ENCODE peak calls at places on chromosome 13, in seven cellular contexts. T is B cell, Z is lower leg skin, N is HFFc6, S is lung, A is left ventricle myocardium inferior, P is suprapubic skin. R is an unnamed sample.

GRCh38 chr13:48661112-48661511 is 7.4 kb downstream of the CYSLTR2 start:
- DNase-seq in T (no peak), Z (no peak), N (no peak), S (no peak), A (no peak), P (no peak), R (no peak)

GRCh38 chr13:99743079-99743478 is 228.5 kb downstream of the ZIC5 start:
- DNase-seq in T (no peak), Z (no peak), N (no peak), S (no peak), A (no peak), P (no peak), R (no peak)

GRCh38 chr13:26475176-26476110 is 82.0 kb upstream of the WASF3 start:
- DNase-seq in T (no peak), Z (peak; percentile 21), N (no peak), S (no peak), A (no peak), P (no peak), R (no peak)

GRCh38 chr13:63625869-63626268 is 2210.2 kb upstream of the PCDH20 start:
- DNase-seq in T (no peak), Z (no peak), N (no peak), S (no peak), A (no peak), P (no peak), R (peak; percentile 6)

GRCh38 chr13:100721885-100722512 is 47.4 kb upstream of the TMTC4 start:
- DNase-seq in T (no peak), Z (no peak), N (peak; percentile 32), S (peak; percentile 40), A (no peak), P (no peak), R (peak; percentile 63)

GRCh38 chr13:93080587-93080986 is 146.0 kb upstream of the GPC6 start:
- DNase-seq in T (no peak), Z (no peak), N (no peak), S (no peak), A (no peak), P (no peak), R (peak; percentile 66)

GRCh38 chr13:44439615-44440014 is 66.0 kb downstream of the SERP2 start:
- DNase-seq in T (no peak), Z (no peak), N (no peak), S (no peak), A (no peak), P (no peak), R (no peak)

GRCh38 chr13:20848203-20848602 is 54.3 kb downstream of the XPO4 start:
- DNase-seq in T (no peak), Z (no peak), N (no peak), S (no peak), A (no peak), P (no peak), R (no peak)

GRCh38 chr13:106610511-106610910 is 42.6 kb upstream of the ARGLU1 start:
- DNase-seq in T (no peak), Z (no peak), N (peak; percentile 63), S (no peak), A (no peak), P (no peak), R (peak; percentile 31)

GRCh38 chr13:76637651-76638111 is 248.5 kb downstream of the KCTD12 start:
- DNase-seq in T (no peak), Z (no peak), N (peak; percentile 18), S (no peak), A (no peak), P (no peak), R (peak; percentile 52)

GRCh38 chr13:108272333-108272732 is 2.8 kb downstream of the TNFSF13B start:
- DNase-seq in T (no peak), Z (no peak), N (no peak), S (no peak), A (no peak), P (no peak), R (no peak)

GRCh38 chr13:99653526-99653925 is 152.3 kb downstream of the TM9SF2 start:
- DNase-seq in T (no peak), Z (no peak), N (no peak), S (no peak), A (no peak), P (no peak), R (no peak)

GRCh38 chr13:109680930-109681329 is 105.5 kb downstream of the IRS2 start:
- DNase-seq in T (no peak), Z (no peak), N (no peak), S (no peak), A (no peak), P (no peak), R (no peak)

GRCh38 chr13:99864627-99864990 is 107.0 kb downstream of the ZIC5 start:
- DNase-seq in T (no peak), Z (no peak), N (no peak), S (no peak), A (no peak), P (no peak), R (no peak)

GRCh38 chr13:98456423-98456845 is 120.5 kb downstream of the STK24 start:
- DNase-seq in T (no peak), Z (no peak), N (no peak), S (no peak), A (no peak), P (no peak), R (no peak)

GRCh38 chr13:111265701-111266035 is 54.8 kb upstream of the TEX29 start:
- DNase-seq in T (no peak), Z (no peak), N (no peak), S (no peak), A (no peak), P (no peak), R (no peak)

GRCh38 chr13:86581711-86582110 is 782.5 kb upstream of the SLITRK6 start:
- DNase-seq in T (no peak), Z (no peak), N (no peak), S (no peak), A (no peak), P (no peak), R (peak; percentile 1)

GRCh38 chr13:60583196-60583908 is 186.3 kb downstream of the TDRD3 start:
- DNase-seq in T (no peak), Z (no peak), N (peak; percentile 9), S (no peak), A (no peak), P (no peak), R (peak; percentile 67)
- TF ChIP-seq CTCF in T (no peak), Z (no peak), N (peak; percentile 14), S (no peak), A (no peak), P (no peak), R (peak; percentile 19)

DNA sequence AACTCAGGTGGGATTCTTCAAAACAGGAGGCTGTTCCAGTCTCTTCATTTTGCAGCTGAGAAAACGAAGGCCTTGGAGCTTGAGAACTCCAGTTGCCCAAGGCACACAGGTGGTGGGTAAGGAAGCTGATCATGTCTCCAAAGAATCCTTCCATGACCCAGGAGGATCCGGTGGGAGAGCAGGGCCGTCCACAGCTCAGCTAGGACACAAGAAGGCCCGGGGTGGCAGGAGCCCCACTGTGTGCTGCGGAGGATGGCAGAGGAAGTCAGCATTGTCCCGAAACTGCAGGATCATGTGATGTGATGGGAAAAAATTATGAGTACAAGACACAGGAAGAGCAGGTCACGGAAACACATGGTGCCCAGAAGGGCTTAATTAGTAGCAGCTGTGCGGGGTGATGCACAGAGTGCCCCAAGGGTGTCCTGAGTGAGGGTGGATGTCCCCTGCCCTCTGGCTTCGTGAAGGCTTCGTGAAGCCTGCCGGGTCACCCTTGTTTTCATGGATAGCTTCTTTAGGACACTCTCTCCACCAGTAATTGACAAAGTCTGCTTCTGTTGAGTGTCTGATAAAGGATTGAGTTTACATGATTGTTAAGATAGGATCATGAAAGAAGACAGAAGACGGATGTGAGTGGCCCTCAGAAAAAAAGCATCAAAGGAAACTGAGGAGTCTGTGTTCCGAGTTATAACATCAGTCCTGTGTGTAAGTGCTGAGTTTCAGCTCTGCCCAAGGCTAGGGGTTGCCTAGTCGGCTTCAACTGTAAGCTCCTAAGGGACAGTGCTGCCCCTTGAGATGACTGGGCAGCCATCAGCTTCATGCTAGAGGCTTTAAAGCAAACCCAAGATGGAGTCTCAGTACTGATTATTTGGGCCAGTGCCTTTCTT is 33.8 kb upstream of the SACS start:
- DNase-seq in T (no peak), Z (no peak), N (peak; percentile 66), S (no peak), A (no peak), P (no peak), R (no peak)
- TF ChIP-seq CTCF in T (no peak), Z (no peak), N (no peak), S (no peak), A (no peak), P (no peak), R (no peak)

GRCh38 chr13:112837371-112838037 is 131.5 kb upstream of the MCF2L start:
- DNase-seq in T (no peak), Z (no peak), N (no peak), S (no peak), A (no peak), P (no peak), R (peak; percentile 21)

GRCh38 chr13:112840472-112841302 is 128.3 kb upstream of the MCF2L start:
- DNase-seq in T (no peak), Z (peak; percentile 82), N (no peak), S (no peak), A (no peak), P (no peak), R (no peak)

GRCh38 chr13:112838038-112838965 is 130.7 kb upstream of the MCF2L start:
- DNase-seq in T (no peak), Z (no peak), N (no peak), S (no peak), A (no peak), P (no peak), R (no peak)

GRCh38 chr13:112836940-112837339 is 132.1 kb upstream of the MCF2L start:
- DNase-seq in T (no peak), Z (no peak), N (no peak), S (no peak), A (no peak), P (no peak), R (no peak)

DNA sequence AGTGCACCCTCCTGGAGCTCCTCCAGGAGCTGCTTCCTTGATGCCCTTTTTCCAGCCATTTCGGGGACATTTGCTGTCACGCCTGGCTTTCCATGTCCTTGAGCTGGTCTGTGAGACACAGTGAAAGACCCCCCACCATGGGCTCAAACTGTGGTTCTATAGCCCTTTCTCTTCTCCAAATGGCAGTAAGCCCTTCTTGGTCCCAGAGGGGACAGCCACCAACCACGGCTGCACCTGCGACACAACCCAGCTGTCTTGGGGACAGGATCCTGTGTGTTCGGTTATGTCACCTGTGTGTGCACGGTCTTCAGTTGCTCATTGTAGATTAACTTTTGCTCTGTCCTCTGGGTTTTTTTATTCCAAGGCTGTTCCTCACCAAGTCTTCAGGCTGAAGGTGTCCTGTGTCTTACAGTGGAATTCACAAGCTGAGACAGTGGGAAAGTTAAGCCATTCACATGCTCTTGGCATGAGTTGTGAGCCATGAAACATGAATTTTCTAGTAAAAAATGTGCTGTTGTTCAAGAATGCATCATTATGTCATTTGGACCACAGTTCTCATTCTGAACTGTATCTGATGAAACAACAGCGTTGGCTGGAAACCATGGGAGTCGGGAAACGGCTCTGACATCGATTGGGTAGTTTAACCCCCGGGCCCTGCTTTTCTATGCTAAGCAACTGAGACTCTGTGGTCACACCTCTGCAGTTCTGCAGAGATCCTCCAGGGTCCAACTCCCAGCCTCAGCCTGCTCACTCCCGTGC is 129.5 kb upstream of the MCF2L start:
- DNase-seq in T (no peak), Z (peak; percentile 34), N (peak; percentile 39), S (no peak), A (no peak), P (no peak), R (peak; percentile 52)
- TF ChIP-seq CTCF in T (no peak), Z (no peak), N (no peak), S (no peak), A (no peak), P (no peak), R (no peak)

DNA sequence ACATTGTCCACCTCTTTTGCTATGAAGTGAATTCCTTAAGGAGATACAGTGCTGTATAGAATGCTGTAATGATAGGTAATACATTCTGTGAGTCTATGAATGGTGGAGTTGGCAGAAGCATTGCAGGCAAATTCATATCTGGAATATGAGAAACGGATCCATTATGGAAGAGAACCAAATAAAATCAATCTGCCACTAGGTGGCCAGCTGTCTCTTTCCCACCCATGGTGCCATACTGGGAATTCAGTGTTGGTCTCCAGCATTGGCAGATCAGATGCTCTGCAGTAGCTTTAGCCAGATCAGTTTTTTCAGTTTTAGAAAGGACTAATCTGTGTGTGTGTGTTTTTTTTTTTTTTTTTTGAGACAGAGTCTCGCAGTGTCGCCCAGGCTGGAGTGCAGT is 27.6 kb downstream of the DNAJC3 start:
- DNase-seq in T (no peak), Z (no peak), N (no peak), S (no peak), A (no peak), P (no peak), R (no peak)
- TF ChIP-seq CTCF in T (peak; percentile 12), Z (no peak), N (peak; percentile 74), S (no peak), A (peak; percentile 18), P (no peak), R (peak; percentile 35)